ENCODE peak calls at places on chromosome 22, in four cellular contexts. R, I, O and U are unnamed samples.

GRCh38 chr22:37258005-37258790 is 14.1 kb upstream of the RAC2 start:
- DNase-seq in R (no peak), O (no peak), I (no peak), U (no peak)

GRCh38 chr22:44665115-44665514 is 36.9 kb upstream of the PRR5 start:
- DNase-seq in O (no peak), I (no peak), R (no peak), U (no peak)

GRCh38 chr22:17706451-17706900 is 67.8 kb downstream of the BID start:
- DNase-seq in I (no peak), O (peak), R (peak), U (peak)

GRCh38 chr22:17929909-17930308 is 94.5 kb downstream of the MICAL3 start:
- DNase-seq in I (no peak), R (no peak), O (no peak), U (no peak)

GRCh38 chr22:37624017-37624365 is 15.4 kb downstream of the GGA1 start:
- DNase-seq in O (no peak), R (no peak), I (no peak), U (no peak)

GRCh38 chr22:20641919-20642579 is 131.9 kb upstream of the SERPIND1 start:
- DNase-seq in O (no peak), R (no peak), I (no peak), U (no peak)

GRCh38 chr22:31350410-31350863 is 4.3 kb upstream of the PATZ1 start:
- DNase-seq in R (peak), I (no peak), O (peak), U (no peak)

GRCh38 chr22:29370556-29370955 is 17.8 kb downstream of the AP1B1 start:
- DNase-seq in O (no peak), I (peak), R (no peak), U (no peak)

GRCh38 chr22:35733742-35734516 is 16.3 kb downstream of the APOL5 start:
- DNase-seq in I (no peak), O (no peak), R (no peak), U (no peak)
- TF ChIP-seq CBX5 in I (no peak), O (no peak), R (no peak), U (no peak)

GRCh38 chr22:46000081-46001027 is 23.4 kb upstream of the WNT7B start:
- DNase-seq in R (no peak), I (no peak), O (no peak), U (no peak)
- TF ChIP-seq CBX5 in R (no peak), I (no peak), O (no peak), U (no peak)

GRCh38 chr22:43436536-43437267 is 24.9 kb downstream of the MPPED1 start:
- DNase-seq in O (no peak), R (no peak), I (no peak), U (no peak)

GRCh38 chr22:43435851-43436535 is 24.2 kb downstream of the MPPED1 start:
- DNase-seq in R (no peak), I (no peak), O (no peak), U (no peak)

GRCh38 chr22:43439368-43440102 is 27.7 kb downstream of the MPPED1 start:
- DNase-seq in I (no peak), R (no peak), O (no peak), U (no peak)

GRCh38 chr22:43438666-43439347 is 27.0 kb downstream of the MPPED1 start:
- DNase-seq in O (no peak), I (no peak), R (no peak), U (no peak)

GRCh38 chr22:43437871-43438475 is 26.2 kb downstream of the MPPED1 start:
- DNase-seq in R (no peak), O (no peak), I (no peak), U (no peak)
- TF ChIP-seq CBX5 in R (no peak), O (no peak), I (no peak), U (no peak)

DNA sequence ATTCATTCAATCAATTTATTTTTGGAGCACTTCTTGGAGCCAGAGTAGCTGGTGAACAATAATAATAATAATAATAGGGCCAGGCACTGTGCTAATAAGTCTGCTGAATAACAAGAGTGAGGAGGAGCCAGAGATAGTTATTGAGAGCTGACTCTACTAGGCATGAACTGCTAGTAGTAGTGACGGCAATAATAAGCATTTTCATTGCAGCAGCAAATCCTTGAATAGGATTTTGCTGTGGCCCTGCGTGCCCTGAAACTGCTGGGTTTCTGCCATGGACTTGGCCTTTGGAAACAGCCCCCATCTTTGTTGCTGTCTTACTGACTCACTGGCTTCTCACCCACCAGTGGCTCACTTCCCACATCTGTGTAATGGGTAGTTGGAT is 545.9 kb downstream of the MIAT start:
- DNase-seq in R (no peak), I (no peak), O (no peak), U (no peak)
- TF ChIP-seq CBX5 in R (no peak), I (no peak), O (no peak), U (no peak)

DNA sequence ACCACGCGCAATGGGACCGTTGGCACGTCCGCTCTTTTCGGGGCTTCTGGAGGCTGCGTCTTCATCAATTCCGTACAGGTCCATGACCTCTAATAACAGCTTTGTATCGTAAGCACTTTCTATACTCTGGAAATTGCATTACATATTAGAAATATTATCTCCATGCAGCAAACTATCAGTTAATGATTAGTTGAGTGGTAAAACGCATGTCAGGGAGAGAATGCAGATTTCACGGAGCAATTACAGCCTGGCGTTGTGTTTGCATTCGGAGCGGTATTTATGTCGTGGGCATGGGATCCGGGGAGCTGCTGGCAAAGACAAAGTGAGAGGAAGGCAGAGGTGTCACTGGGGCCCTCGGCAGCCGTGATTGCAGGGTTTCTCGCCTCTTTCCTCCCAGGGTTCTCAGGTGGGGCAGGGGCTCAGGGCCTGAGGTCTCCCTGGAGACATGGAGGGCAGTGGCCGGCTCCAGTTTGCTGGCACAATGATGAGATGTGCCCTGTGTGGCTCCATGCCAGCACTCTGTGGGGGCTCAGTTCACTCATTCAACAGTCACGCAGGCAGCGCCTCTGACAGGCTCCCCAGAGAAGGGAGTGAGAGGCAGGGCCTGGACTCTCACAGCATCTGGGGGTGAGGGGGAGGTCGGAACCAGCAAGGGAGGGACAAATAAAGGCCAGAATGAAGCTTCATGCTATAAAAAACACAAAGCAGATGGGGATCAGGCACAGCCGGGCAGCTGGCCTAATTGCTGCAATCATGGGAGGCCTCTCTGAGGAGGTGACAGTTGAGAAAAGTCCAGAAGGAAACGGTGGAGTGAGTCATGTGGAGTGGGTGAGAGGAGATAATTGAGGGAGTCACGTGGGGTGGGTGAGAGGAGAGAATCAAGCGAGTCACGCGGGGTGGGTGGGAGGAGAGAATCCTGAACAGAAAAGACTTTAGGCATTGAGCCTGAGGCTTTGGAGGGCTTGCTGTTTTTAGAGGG is 1002.7 kb downstream of the BRD1 start:
- DNase-seq in I (no peak), R (no peak), O (no peak), U (no peak)
- TF ChIP-seq CBX5 in I (no peak), R (no peak), O (no peak), U (no peak)

GRCh38 chr22:33873186-33873585 is 47.1 kb downstream of the LARGE1 start:
- DNase-seq in R (no peak), O (no peak), I (no peak), U (no peak)
- TF ChIP-seq CBX5 in R (no peak), O (no peak), I (no peak), U (no peak)

GRCh38 chr22:24494535-24495364 is at the start of gene UPB1:
- DNase-seq in R (no peak), I (peak), O (no peak), U (no peak)
- TF ChIP-seq CBX5 in R (no peak), I (no peak), O (no peak), U (no peak)

DNA sequence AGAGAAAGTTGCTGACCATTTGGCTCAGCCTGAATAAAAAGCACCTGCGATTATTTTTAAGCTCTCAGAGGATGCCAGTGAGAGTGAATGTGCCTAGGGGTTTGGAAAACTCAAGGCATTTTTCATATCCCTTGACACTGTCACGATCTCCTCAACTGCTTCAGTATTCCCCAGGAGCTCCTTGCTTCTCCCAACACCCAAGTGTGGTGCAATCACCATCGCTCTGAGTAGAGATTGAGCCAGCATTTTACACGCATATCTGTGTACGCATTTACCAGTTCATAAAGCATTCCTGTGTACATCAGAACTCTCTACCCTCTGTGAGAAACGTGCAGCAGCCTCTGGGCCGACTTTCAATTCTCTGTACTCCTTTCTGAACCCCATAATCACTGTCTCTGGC is 1.3 kb downstream of the SRRD start:
- DNase-seq in R (no peak), O (no peak), I (no peak), U (no peak)
- TF ChIP-seq CBX5 in R (no peak), O (no peak), I (no peak), U (no peak)